ENCODE peak calls at places on chromosomes 6 and 20, in five cellular contexts. One of them, this sample, is unnamed. For H3K4me1 and H3K27me3, the result is how much of the 10 kb centered on the place peaks cover.

GRCh38 chr6:3334579-3334978 is 75.8 kb downstream of the PSMG4 start:
- DNase-seq in small intestine: no peak
- DNase-seq in right lobe of liver: peak
- DNase-seq in H1: no peak
- DNase-seq in NT2/D1: no peak
- DNase-seq in this sample: no peak

GRCh38 chr6:166862287-166862977 is 93.9 kb downstream of the RNASET2 start:
- DNase-seq in small intestine: no peak
- DNase-seq in right lobe of liver: peak
- DNase-seq in H1: peak
- DNase-seq in NT2/D1: peak
- DNase-seq in this sample: no peak

GRCh38 chr20:38878798-38879197 is 47.4 kb upstream of the FAM83D start:
- DNase-seq in small intestine: no peak
- DNase-seq in right lobe of liver: no peak
- DNase-seq in H1: no peak
- DNase-seq in NT2/D1: no peak
- DNase-seq in this sample: no peak

GRCh38 chr6:83696674-83697073 is 12.2 kb downstream of the SNAP91 start:
- DNase-seq in small intestine: no peak
- DNase-seq in right lobe of liver: no peak
- DNase-seq in H1: no peak
- DNase-seq in NT2/D1: no peak
- DNase-seq in this sample: no peak

GRCh38 chr6:5537967-5538366 is 276.7 kb downstream of the FARS2 start:
- DNase-seq in small intestine: peak
- DNase-seq in right lobe of liver: no peak
- DNase-seq in H1: no peak
- DNase-seq in NT2/D1: no peak
- DNase-seq in this sample: no peak

GRCh38 chr6:169684056-169684455 is 17.8 kb downstream of the WDR27 start:
- DNase-seq in small intestine: no peak
- DNase-seq in right lobe of liver: no peak
- DNase-seq in H1: peak
- DNase-seq in NT2/D1: no peak
- DNase-seq in this sample: no peak

GRCh38 chr6:110181131-110182027 is 1.2 kb downstream of the CDC40 start:
- DNase-seq in small intestine: no peak
- DNase-seq in right lobe of liver: no peak
- DNase-seq in H1: no peak
- DNase-seq in NT2/D1: no peak
- DNase-seq in this sample: no peak

GRCh38 chr6:84854801-84855400 is 90.5 kb upstream of the TBX18 start:
- DNase-seq in small intestine: no peak
- DNase-seq in right lobe of liver: no peak
- DNase-seq in H1: no peak
- DNase-seq in NT2/D1: no peak
- DNase-seq in this sample: no peak

GRCh38 chr20:32019156-32019510 is 8.9 kb downstream of the CCM2L start:
- DNase-seq in small intestine: no peak
- DNase-seq in right lobe of liver: no peak
- DNase-seq in H1: peak
- DNase-seq in NT2/D1: no peak
- DNase-seq in this sample: peak

GRCh38 chr6:166483026-166483425 is 100.3 kb upstream of the MPC1 start:
- DNase-seq in small intestine: no peak
- DNase-seq in right lobe of liver: peak
- DNase-seq in H1: no peak
- DNase-seq in NT2/D1: no peak
- DNase-seq in this sample: no peak

GRCh38 chr6:5782783-5783567 is 223.8 kb downstream of the NRN1 start:
- DNase-seq in small intestine: peak
- DNase-seq in right lobe of liver: no peak
- DNase-seq in H1: no peak
- DNase-seq in NT2/D1: no peak
- DNase-seq in this sample: no peak

GRCh38 chr20:64260239-64260638 is 4.7 kb downstream of the PCMTD2 start:
- DNase-seq in small intestine: no peak
- DNase-seq in right lobe of liver: no peak
- DNase-seq in H1: peak
- DNase-seq in NT2/D1: no peak
- DNase-seq in this sample: no peak
- H3K4me1 ChIP-seq in small intestine: under half
- H3K4me1 ChIP-seq in right lobe of liver: under half
- H3K4me1 ChIP-seq in H1: under half
- H3K4me1 ChIP-seq in NT2/D1: under half
- H3K4me1 ChIP-seq in this sample: under half

GRCh38 chr6:88165877-88166492 is at the start of gene CNR1:
- DNase-seq in small intestine: peak
- DNase-seq in right lobe of liver: peak
- DNase-seq in H1: peak
- DNase-seq in NT2/D1: no peak
- DNase-seq in this sample: peak

GRCh38 chr6:88166493-88166900 is 350 bp upstream of the CNR1 start:
- DNase-seq in small intestine: no peak
- DNase-seq in right lobe of liver: peak
- DNase-seq in H1: no peak
- DNase-seq in NT2/D1: no peak
- DNase-seq in this sample: peak

GRCh38 chr6:88163576-88163975 is 2.6 kb downstream of the CNR1 start:
- DNase-seq in small intestine: no peak
- DNase-seq in right lobe of liver: no peak
- DNase-seq in H1: no peak
- DNase-seq in NT2/D1: no peak
- DNase-seq in this sample: no peak

GRCh38 chr6:88164061-88164460 is 2.1 kb downstream of the CNR1 start:
- DNase-seq in small intestine: no peak
- DNase-seq in right lobe of liver: no peak
- DNase-seq in H1: no peak
- DNase-seq in NT2/D1: no peak
- DNase-seq in this sample: no peak

DNA sequence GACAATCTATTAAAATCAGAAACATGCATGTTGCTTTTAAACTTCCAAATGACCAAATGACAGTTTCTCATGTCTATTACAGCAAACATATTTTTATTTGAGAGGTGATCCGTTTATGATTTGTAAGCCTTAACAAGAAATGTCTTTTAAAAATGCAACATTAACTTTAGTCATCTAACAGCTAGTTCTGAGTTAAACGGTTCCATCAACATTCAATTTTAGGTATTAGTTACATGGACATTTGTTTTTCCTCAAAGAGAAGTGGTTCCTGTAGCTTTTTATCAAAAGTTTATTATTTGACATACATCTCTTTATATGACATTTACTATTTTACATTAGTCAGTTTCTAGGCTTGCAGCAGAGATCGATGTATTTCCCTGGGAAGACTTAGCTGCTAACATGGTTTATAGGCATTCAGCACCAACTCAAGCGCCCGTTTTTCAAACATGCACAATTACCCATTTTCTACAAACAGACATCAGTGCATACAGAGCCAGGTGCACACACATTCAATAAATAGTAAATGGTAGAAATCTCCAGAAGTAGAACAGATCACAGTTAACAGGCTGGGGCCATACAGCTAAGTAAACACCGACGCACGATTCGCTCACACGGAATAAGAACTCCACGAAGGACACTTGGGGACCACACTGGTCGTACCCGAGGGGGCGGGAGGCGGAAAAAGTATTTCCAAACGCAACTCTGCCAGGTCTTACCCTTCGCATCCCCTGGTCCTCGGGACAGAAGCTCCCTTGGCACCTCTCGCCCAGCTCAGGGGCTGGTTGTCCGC is 865 bp downstream of the CNR1 start:
- DNase-seq in small intestine: no peak
- DNase-seq in right lobe of liver: no peak
- DNase-seq in H1: no peak
- DNase-seq in NT2/D1: no peak
- DNase-seq in this sample: no peak
- H3K27me3 ChIP-seq in small intestine: under half
- H3K27me3 ChIP-seq in right lobe of liver: under half
- H3K27me3 ChIP-seq in H1: under half
- H3K27me3 ChIP-seq in NT2/D1: half or more
- H3K27me3 ChIP-seq in this sample: under half

GRCh38 chr6:107731422-107732319 is 92.4 kb downstream of the SCML4 start:
- DNase-seq in small intestine: peak
- DNase-seq in right lobe of liver: no peak
- DNase-seq in H1: no peak
- DNase-seq in NT2/D1: no peak
- DNase-seq in this sample: no peak
- H3K4me1 ChIP-seq in small intestine: under half
- H3K4me1 ChIP-seq in right lobe of liver: under half
- H3K4me1 ChIP-seq in H1: under half
- H3K4me1 ChIP-seq in NT2/D1: under half
- H3K4me1 ChIP-seq in this sample: under half

DNA sequence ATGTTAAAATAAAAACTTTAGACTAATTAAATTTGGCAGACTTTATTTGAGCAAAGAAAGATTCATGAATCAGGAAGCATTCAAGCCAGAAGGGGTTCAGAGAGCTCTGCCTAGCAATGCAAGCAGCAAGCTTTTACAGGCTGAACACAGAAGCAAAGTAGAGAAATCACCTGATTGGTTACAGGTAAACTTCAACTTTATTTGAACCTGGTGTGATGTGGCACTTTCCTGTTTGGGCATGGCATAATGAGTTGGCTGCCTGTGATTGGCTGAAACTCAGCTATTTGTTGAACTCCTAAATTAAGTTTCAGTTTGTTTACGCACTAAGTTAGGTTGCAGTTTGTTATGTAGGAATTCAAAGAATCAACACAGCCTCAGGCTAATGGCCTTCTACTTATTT is 123.0 kb upstream of the TMEM170B start:
- DNase-seq in small intestine: peak
- DNase-seq in right lobe of liver: no peak
- DNase-seq in H1: no peak
- DNase-seq in NT2/D1: no peak
- DNase-seq in this sample: no peak
- H3K27me3 ChIP-seq in small intestine: under half
- H3K27me3 ChIP-seq in right lobe of liver: under half
- H3K27me3 ChIP-seq in H1: under half
- H3K27me3 ChIP-seq in NT2/D1: under half
- H3K27me3 ChIP-seq in this sample: under half

DNA sequence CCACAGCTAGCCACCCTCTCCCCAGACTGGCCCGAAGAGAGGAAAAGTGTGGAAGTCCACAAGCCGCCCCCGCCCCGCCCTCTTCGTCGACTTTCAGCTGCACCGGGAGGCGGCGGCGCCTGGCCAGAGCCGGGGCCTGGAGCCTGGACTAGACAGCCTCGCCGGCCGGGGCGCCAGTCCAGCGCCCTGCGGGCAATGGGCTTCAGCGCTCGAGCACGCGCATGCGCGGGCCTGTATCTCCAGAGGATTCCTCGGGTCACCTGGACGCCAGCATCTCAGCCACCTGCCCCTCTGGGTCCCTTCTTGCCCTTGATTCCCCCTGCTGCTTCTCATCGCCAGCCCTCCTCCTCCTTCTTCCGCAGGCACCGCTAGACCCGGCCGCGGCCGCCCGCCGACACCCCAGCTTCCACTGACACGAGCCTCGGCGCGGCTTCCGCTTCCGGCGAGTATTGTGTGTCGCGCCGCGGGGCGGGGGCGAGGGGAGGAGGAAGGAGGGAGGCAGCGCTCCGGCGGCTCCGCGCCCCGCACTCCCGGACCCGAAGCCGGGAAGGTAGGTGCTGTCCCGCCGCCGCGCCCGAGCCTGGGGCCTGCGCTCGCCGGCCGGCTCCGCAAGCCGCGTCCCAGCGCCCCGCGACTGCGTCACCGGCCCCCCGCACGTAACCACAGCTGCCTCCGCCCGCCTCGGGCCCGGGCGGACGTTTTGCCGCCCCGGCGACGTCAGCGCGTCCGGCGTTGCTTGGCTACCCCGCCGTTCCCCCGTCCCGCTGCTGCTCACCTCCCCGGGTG is at the start of gene TRIM39:
- DNase-seq in small intestine: peak
- DNase-seq in right lobe of liver: peak
- DNase-seq in H1: peak
- DNase-seq in NT2/D1: peak
- DNase-seq in this sample: peak
- H3K4me1 ChIP-seq in small intestine: under half
- H3K4me1 ChIP-seq in right lobe of liver: under half
- H3K4me1 ChIP-seq in H1: under half
- H3K4me1 ChIP-seq in NT2/D1: under half
- H3K4me1 ChIP-seq in this sample: under half

GRCh38 chr6:38684904-38685303 is 18.0 kb downstream of the GLO1 start:
- DNase-seq in small intestine: no peak
- DNase-seq in right lobe of liver: no peak
- DNase-seq in H1: no peak
- DNase-seq in NT2/D1: no peak
- DNase-seq in this sample: no peak

GRCh38 chr6:38686270-38687042 is 16.5 kb downstream of the GLO1 start:
- DNase-seq in small intestine: no peak
- DNase-seq in right lobe of liver: no peak
- DNase-seq in H1: no peak
- DNase-seq in NT2/D1: no peak
- DNase-seq in this sample: no peak

GRCh38 chr6:38688579-38689087 is 14.3 kb downstream of the GLO1 start:
- DNase-seq in small intestine: peak
- DNase-seq in right lobe of liver: no peak
- DNase-seq in H1: no peak
- DNase-seq in NT2/D1: no peak
- DNase-seq in this sample: no peak

GRCh38 chr6:38687043-38687353 is 15.9 kb downstream of the GLO1 start:
- DNase-seq in small intestine: peak
- DNase-seq in right lobe of liver: no peak
- DNase-seq in H1: no peak
- DNase-seq in NT2/D1: no peak
- DNase-seq in this sample: no peak

GRCh38 chr6:38687549-38687948 is 15.4 kb downstream of the GLO1 start:
- DNase-seq in small intestine: no peak
- DNase-seq in right lobe of liver: no peak
- DNase-seq in H1: no peak
- DNase-seq in NT2/D1: no peak
- DNase-seq in this sample: no peak
- H3K27me3 ChIP-seq in small intestine: under half
- H3K27me3 ChIP-seq in right lobe of liver: under half
- H3K27me3 ChIP-seq in H1: under half
- H3K27me3 ChIP-seq in NT2/D1: under half
- H3K27me3 ChIP-seq in this sample: under half

DNA sequence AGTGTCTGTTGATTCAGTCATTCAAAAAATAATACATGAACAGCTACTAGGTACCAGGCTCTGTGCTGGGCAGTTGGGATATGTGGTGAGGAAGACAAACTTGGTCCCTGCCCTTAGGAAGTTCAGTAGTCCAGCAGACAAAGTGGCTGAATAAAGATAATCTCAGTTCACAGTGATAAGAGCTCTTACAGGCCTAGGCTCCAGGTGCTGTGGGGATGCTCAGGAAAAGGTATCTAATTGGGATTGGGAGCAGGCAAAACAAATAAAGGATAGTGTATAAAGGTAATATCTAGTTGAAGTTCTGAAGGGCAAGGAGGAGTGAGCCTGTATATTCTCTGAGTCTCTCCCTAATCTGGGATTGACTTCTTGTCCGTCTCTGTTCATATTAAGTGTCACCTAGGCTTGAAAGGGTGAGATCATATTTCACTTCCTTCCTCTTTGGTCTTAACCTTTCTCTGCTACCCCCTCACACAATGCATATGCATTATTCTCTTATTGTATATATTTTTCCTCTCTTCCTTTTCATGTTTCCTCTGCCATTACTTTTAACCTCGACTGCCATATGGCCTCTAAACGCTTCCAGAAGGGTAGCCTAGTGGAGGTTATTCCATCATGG is 13.5 kb downstream of the PTPN1 start:
- DNase-seq in small intestine: peak
- DNase-seq in right lobe of liver: no peak
- DNase-seq in H1: no peak
- DNase-seq in NT2/D1: no peak
- DNase-seq in this sample: no peak
- H3K4me1 ChIP-seq in small intestine: under half
- H3K4me1 ChIP-seq in right lobe of liver: under half
- H3K4me1 ChIP-seq in H1: under half
- H3K4me1 ChIP-seq in NT2/D1: under half
- H3K4me1 ChIP-seq in this sample: half or more

GRCh38 chr6:99608886-99609482 is 2.4 kb downstream of the PRDM13 start:
- DNase-seq in small intestine: no peak
- DNase-seq in right lobe of liver: no peak
- DNase-seq in H1: no peak
- DNase-seq in NT2/D1: no peak
- DNase-seq in this sample: no peak
- H3K27me3 ChIP-seq in small intestine: under half
- H3K27me3 ChIP-seq in right lobe of liver: under half
- H3K27me3 ChIP-seq in H1: half or more
- H3K27me3 ChIP-seq in NT2/D1: half or more
- H3K27me3 ChIP-seq in this sample: half or more